ENCODE peak calls at places on chromosomes 11 and 22, in nine cellular contexts. One of them, this sample, is unnamed. For H3K27me3, the result is how much of the 10 kb centered on the place peaks cover.

GRCh38 chr22:19148417-19149046 is 1.6 kb downstream of the GSC2 start:
- DNase-seq in Peyer's patch: no peak
- DNase-seq in CD4-positive, CD25-positive, alpha-beta regulatory T cell: no peak
- DNase-seq in fibroblast of lung: no peak
- DNase-seq in AG04450: no peak
- DNase-seq in Caco-2: no peak
- DNase-seq in RWPE2: no peak
- DNase-seq in CD4-positive, alpha-beta memory T cell: no peak
- DNase-seq in SK-N-SH: no peak
- DNase-seq in this sample: no peak

GRCh38 chr11:48099916-48100446 is 116.6 kb upstream of the OR4B1 start:
- DNase-seq in Peyer's patch: no peak
- DNase-seq in CD4-positive, CD25-positive, alpha-beta regulatory T cell: no peak
- DNase-seq in fibroblast of lung: no peak
- DNase-seq in AG04450: no peak
- DNase-seq in Caco-2: no peak
- DNase-seq in RWPE2: no peak
- DNase-seq in CD4-positive, alpha-beta memory T cell: no peak
- DNase-seq in SK-N-SH: no peak
- DNase-seq in this sample: no peak

GRCh38 chr11:16191212-16191851 is 165.0 kb downstream of the SOX6 start:
- DNase-seq in Peyer's patch: no peak
- DNase-seq in CD4-positive, CD25-positive, alpha-beta regulatory T cell: no peak
- DNase-seq in fibroblast of lung: no peak
- DNase-seq in AG04450: no peak
- DNase-seq in Caco-2: no peak
- DNase-seq in RWPE2: no peak
- DNase-seq in CD4-positive, alpha-beta memory T cell: no peak
- DNase-seq in SK-N-SH: no peak
- DNase-seq in this sample: no peak

GRCh38 chr11:11349870-11350325 is 3.2 kb downstream of the CSNK2A3 start:
- DNase-seq in Peyer's patch: no peak
- DNase-seq in CD4-positive, CD25-positive, alpha-beta regulatory T cell: no peak
- DNase-seq in fibroblast of lung: peak
- DNase-seq in AG04450: peak
- DNase-seq in Caco-2: no peak
- DNase-seq in RWPE2: no peak
- DNase-seq in CD4-positive, alpha-beta memory T cell: no peak
- DNase-seq in SK-N-SH: no peak
- DNase-seq in this sample: no peak

GRCh38 chr11:39786682-39787081 is 1672.8 kb downstream of the LRRC4C start:
- DNase-seq in Peyer's patch: no peak
- DNase-seq in CD4-positive, CD25-positive, alpha-beta regulatory T cell: no peak
- DNase-seq in fibroblast of lung: no peak
- DNase-seq in AG04450: no peak
- DNase-seq in Caco-2: no peak
- DNase-seq in RWPE2: no peak
- DNase-seq in CD4-positive, alpha-beta memory T cell: no peak
- DNase-seq in SK-N-SH: no peak
- DNase-seq in this sample: no peak

GRCh38 chr11:35272391-35272821 is 133.4 kb downstream of the CD44 start:
- DNase-seq in Peyer's patch: peak
- DNase-seq in CD4-positive, CD25-positive, alpha-beta regulatory T cell: no peak
- DNase-seq in fibroblast of lung: no peak
- DNase-seq in AG04450: no peak
- DNase-seq in Caco-2: no peak
- DNase-seq in RWPE2: no peak
- DNase-seq in CD4-positive, alpha-beta memory T cell: peak
- DNase-seq in SK-N-SH: no peak
- DNase-seq in this sample: peak

GRCh38 chr11:128448487-128448886 is 138.9 kb downstream of the ETS1 start:
- DNase-seq in Peyer's patch: no peak
- DNase-seq in CD4-positive, CD25-positive, alpha-beta regulatory T cell: no peak
- DNase-seq in fibroblast of lung: peak
- DNase-seq in AG04450: no peak
- DNase-seq in Caco-2: peak
- DNase-seq in RWPE2: peak
- DNase-seq in CD4-positive, alpha-beta memory T cell: no peak
- DNase-seq in SK-N-SH: no peak
- DNase-seq in this sample: no peak

GRCh38 chr22:49092751-49093150 is 734.9 kb downstream of the BRD1 start:
- DNase-seq in Peyer's patch: no peak
- DNase-seq in CD4-positive, CD25-positive, alpha-beta regulatory T cell: no peak
- DNase-seq in fibroblast of lung: no peak
- DNase-seq in AG04450: no peak
- DNase-seq in Caco-2: no peak
- DNase-seq in RWPE2: no peak
- DNase-seq in CD4-positive, alpha-beta memory T cell: no peak
- DNase-seq in SK-N-SH: no peak
- DNase-seq in this sample: no peak

GRCh38 chr11:20156876-20157613 is 3.2 kb downstream of the DBX1 start:
- DNase-seq in Peyer's patch: peak
- DNase-seq in CD4-positive, CD25-positive, alpha-beta regulatory T cell: peak
- DNase-seq in fibroblast of lung: no peak
- DNase-seq in AG04450: no peak
- DNase-seq in Caco-2: no peak
- DNase-seq in RWPE2: no peak
- DNase-seq in CD4-positive, alpha-beta memory T cell: peak
- DNase-seq in SK-N-SH: no peak
- DNase-seq in this sample: peak

GRCh38 chr11:77029829-77030228 is 4.4 kb upstream of the B3GNT6 start:
- DNase-seq in Peyer's patch: no peak
- DNase-seq in CD4-positive, CD25-positive, alpha-beta regulatory T cell: no peak
- DNase-seq in fibroblast of lung: no peak
- DNase-seq in AG04450: no peak
- DNase-seq in Caco-2: no peak
- DNase-seq in RWPE2: no peak
- DNase-seq in CD4-positive, alpha-beta memory T cell: no peak
- DNase-seq in SK-N-SH: no peak
- DNase-seq in this sample: no peak

GRCh38 chr11:114271316-114271715 is 24.9 kb upstream of the NNMT start:
- DNase-seq in Peyer's patch: no peak
- DNase-seq in CD4-positive, CD25-positive, alpha-beta regulatory T cell: no peak
- DNase-seq in fibroblast of lung: no peak
- DNase-seq in AG04450: no peak
- DNase-seq in Caco-2: no peak
- DNase-seq in RWPE2: no peak
- DNase-seq in CD4-positive, alpha-beta memory T cell: no peak
- DNase-seq in SK-N-SH: no peak
- DNase-seq in this sample: no peak

GRCh38 chr22:24107668-24108067 is 73.6 kb upstream of the SUSD2 start:
- DNase-seq in Peyer's patch: peak
- DNase-seq in CD4-positive, CD25-positive, alpha-beta regulatory T cell: no peak
- DNase-seq in fibroblast of lung: peak
- DNase-seq in AG04450: peak
- DNase-seq in Caco-2: no peak
- DNase-seq in RWPE2: no peak
- DNase-seq in CD4-positive, alpha-beta memory T cell: no peak
- DNase-seq in SK-N-SH: no peak
- DNase-seq in this sample: no peak

GRCh38 chr22:43208703-43209522 is 22.0 kb upstream of the TTLL12 start:
- DNase-seq in Peyer's patch: no peak
- DNase-seq in CD4-positive, CD25-positive, alpha-beta regulatory T cell: no peak
- DNase-seq in fibroblast of lung: no peak
- DNase-seq in AG04450: no peak
- DNase-seq in Caco-2: no peak
- DNase-seq in RWPE2: no peak
- DNase-seq in CD4-positive, alpha-beta memory T cell: no peak
- DNase-seq in SK-N-SH: no peak
- DNase-seq in this sample: no peak

GRCh38 chr22:30969532-30970355 is 679 bp downstream of the TUG1 start:
- DNase-seq in Peyer's patch: peak
- DNase-seq in CD4-positive, CD25-positive, alpha-beta regulatory T cell: peak
- DNase-seq in fibroblast of lung: peak
- DNase-seq in AG04450: no peak
- DNase-seq in Caco-2: peak
- DNase-seq in RWPE2: no peak
- DNase-seq in CD4-positive, alpha-beta memory T cell: peak
- DNase-seq in SK-N-SH: no peak
- DNase-seq in this sample: no peak

GRCh38 chr11:11978792-11979486 is 29.5 kb downstream of the DKK3 start:
- DNase-seq in Peyer's patch: no peak
- DNase-seq in CD4-positive, CD25-positive, alpha-beta regulatory T cell: no peak
- DNase-seq in fibroblast of lung: peak
- DNase-seq in AG04450: no peak
- DNase-seq in Caco-2: no peak
- DNase-seq in RWPE2: no peak
- DNase-seq in CD4-positive, alpha-beta memory T cell: no peak
- DNase-seq in SK-N-SH: peak
- DNase-seq in this sample: no peak

GRCh38 chr22:39623603-39624500 is 53.3 kb downstream of the CACNA1I start:
- DNase-seq in Peyer's patch: no peak
- DNase-seq in CD4-positive, CD25-positive, alpha-beta regulatory T cell: no peak
- DNase-seq in fibroblast of lung: no peak
- DNase-seq in AG04450: no peak
- DNase-seq in Caco-2: no peak
- DNase-seq in RWPE2: no peak
- DNase-seq in CD4-positive, alpha-beta memory T cell: no peak
- DNase-seq in SK-N-SH: no peak
- DNase-seq in this sample: no peak

GRCh38 chr11:2742201-2742600 is 42.4 kb upstream of the KCNQ1OT1 start:
- DNase-seq in Peyer's patch: no peak
- DNase-seq in CD4-positive, CD25-positive, alpha-beta regulatory T cell: no peak
- DNase-seq in fibroblast of lung: no peak
- DNase-seq in AG04450: no peak
- DNase-seq in Caco-2: no peak
- DNase-seq in RWPE2: peak
- DNase-seq in CD4-positive, alpha-beta memory T cell: no peak
- DNase-seq in SK-N-SH: no peak
- DNase-seq in this sample: no peak

GRCh38 chr22:37234736-37235711 is 9.0 kb downstream of the RAC2 start:
- DNase-seq in Peyer's patch: peak
- DNase-seq in CD4-positive, CD25-positive, alpha-beta regulatory T cell: no peak
- DNase-seq in fibroblast of lung: no peak
- DNase-seq in AG04450: no peak
- DNase-seq in Caco-2: no peak
- DNase-seq in RWPE2: peak
- DNase-seq in CD4-positive, alpha-beta memory T cell: no peak
- DNase-seq in SK-N-SH: no peak
- DNase-seq in this sample: no peak
- H3K27me3 ChIP-seq in Peyer's patch: under half
- H3K27me3 ChIP-seq in CD4-positive, CD25-positive, alpha-beta regulatory T cell: under half
- H3K27me3 ChIP-seq in fibroblast of lung: under half
- H3K27me3 ChIP-seq in AG04450: under half
- H3K27me3 ChIP-seq in Caco-2: under half
- H3K27me3 ChIP-seq in RWPE2: under half
- H3K27me3 ChIP-seq in CD4-positive, alpha-beta memory T cell: under half
- H3K27me3 ChIP-seq in SK-N-SH: under half
- H3K27me3 ChIP-seq in this sample: under half

DNA sequence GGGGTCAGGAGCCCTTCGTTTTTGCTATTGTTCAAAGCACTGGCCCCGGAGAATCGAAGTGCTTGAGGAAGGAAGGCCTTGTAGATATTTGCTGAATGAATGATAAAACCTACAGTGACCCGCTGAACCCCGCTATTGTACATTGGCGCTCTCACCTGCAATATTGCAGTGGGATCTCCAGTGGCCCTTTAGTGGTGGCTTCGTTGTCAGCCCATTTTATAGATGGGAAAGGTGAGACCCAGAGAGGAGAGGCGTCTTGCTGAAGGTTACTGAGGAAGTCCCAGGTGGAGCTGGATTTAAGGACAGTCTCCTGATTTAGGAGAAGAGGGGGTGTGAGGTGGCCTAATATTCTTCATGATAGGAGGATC is 1.2 kb downstream of the CDC42EP2 start:
- DNase-seq in Peyer's patch: no peak
- DNase-seq in CD4-positive, CD25-positive, alpha-beta regulatory T cell: no peak
- DNase-seq in fibroblast of lung: no peak
- DNase-seq in AG04450: no peak
- DNase-seq in Caco-2: no peak
- DNase-seq in RWPE2: no peak
- DNase-seq in CD4-positive, alpha-beta memory T cell: no peak
- DNase-seq in SK-N-SH: no peak
- DNase-seq in this sample: no peak
- H3K4me3 ChIP-seq in Peyer's patch: peak
- H3K4me3 ChIP-seq in CD4-positive, CD25-positive, alpha-beta regulatory T cell: no peak
- H3K4me3 ChIP-seq in fibroblast of lung: peak
- H3K4me3 ChIP-seq in AG04450: peak
- H3K4me3 ChIP-seq in Caco-2: peak
- H3K4me3 ChIP-seq in RWPE2: peak
- H3K4me3 ChIP-seq in CD4-positive, alpha-beta memory T cell: no peak
- H3K4me3 ChIP-seq in SK-N-SH: peak
- H3K4me3 ChIP-seq in this sample: peak

DNA sequence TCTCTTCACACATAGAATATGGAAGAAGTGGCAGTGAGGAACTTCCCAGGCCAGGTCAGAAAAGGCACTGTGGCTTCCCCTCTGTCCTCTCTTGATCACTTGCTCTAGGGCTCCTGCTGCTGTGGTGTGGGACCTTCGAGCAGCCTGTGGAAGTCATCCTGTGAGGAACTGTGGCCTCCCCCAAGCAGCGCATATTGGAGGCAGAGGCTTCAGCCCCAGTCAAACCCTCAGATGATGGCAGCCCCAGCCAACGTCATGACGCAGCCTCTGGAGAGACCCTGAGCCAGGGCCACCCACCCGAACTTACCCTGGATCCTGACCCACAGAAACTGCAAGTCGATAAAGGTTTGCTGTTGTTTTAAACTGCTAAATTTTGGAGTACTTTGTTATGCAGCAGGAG is 444.9 kb downstream of the TBC1D22A start:
- DNase-seq in Peyer's patch: peak
- DNase-seq in CD4-positive, CD25-positive, alpha-beta regulatory T cell: no peak
- DNase-seq in fibroblast of lung: no peak
- DNase-seq in AG04450: no peak
- DNase-seq in Caco-2: no peak
- DNase-seq in RWPE2: no peak
- DNase-seq in CD4-positive, alpha-beta memory T cell: no peak
- DNase-seq in SK-N-SH: no peak
- DNase-seq in this sample: no peak
- H3K27me3 ChIP-seq in Peyer's patch: under half
- H3K27me3 ChIP-seq in CD4-positive, CD25-positive, alpha-beta regulatory T cell: under half
- H3K27me3 ChIP-seq in fibroblast of lung: under half
- H3K27me3 ChIP-seq in AG04450: under half
- H3K27me3 ChIP-seq in Caco-2: under half
- H3K27me3 ChIP-seq in RWPE2: under half
- H3K27me3 ChIP-seq in CD4-positive, alpha-beta memory T cell: under half
- H3K27me3 ChIP-seq in SK-N-SH: under half
- H3K27me3 ChIP-seq in this sample: under half

DNA sequence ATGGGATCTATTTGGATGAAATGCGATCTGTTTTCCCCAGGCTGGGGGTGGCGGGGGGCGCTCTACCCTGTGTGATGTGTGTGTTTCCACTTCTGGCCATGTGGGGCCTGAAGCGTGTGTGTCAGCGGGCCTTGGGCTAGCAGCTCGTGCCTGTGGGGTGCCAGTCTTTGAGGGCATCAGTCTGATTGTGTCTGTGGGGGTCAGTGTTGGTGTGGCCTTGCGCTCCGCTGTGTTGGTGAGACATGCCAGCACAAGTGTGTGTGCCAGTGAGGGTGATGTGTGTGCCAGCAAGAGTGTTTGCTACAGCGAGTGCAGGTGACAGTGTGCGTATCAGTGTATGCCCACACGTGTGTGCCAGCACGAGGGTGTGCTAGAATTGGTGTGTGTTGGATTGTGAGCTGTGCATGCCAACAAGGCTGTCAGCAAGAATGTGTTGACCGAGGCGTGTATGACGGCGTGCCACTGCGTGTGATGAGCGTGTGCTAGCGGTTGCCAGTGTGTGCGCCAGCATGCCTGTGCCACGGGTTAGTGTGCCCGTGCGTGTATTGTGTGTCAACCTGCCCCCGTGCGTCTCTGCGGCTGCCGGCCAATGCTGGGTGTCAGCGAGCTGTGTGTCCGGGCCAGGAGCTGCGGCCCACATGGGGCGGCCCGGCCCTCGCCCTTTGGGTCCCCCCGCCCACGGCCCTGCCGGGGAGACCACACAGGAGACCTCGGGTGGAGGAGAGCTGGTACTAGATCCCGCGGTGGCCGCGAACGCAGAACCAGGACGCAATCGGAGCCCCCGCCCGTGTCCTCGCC is 519 bp downstream of the ARRB1 start:
- DNase-seq in Peyer's patch: peak
- DNase-seq in CD4-positive, CD25-positive, alpha-beta regulatory T cell: peak
- DNase-seq in fibroblast of lung: peak
- DNase-seq in AG04450: no peak
- DNase-seq in Caco-2: peak
- DNase-seq in RWPE2: no peak
- DNase-seq in CD4-positive, alpha-beta memory T cell: peak
- DNase-seq in SK-N-SH: peak
- DNase-seq in this sample: peak
- H3K4me3 ChIP-seq in Peyer's patch: peak
- H3K4me3 ChIP-seq in CD4-positive, CD25-positive, alpha-beta regulatory T cell: peak
- H3K4me3 ChIP-seq in fibroblast of lung: peak
- H3K4me3 ChIP-seq in AG04450: peak
- H3K4me3 ChIP-seq in Caco-2: peak
- H3K4me3 ChIP-seq in RWPE2: peak
- H3K4me3 ChIP-seq in CD4-positive, alpha-beta memory T cell: peak
- H3K4me3 ChIP-seq in SK-N-SH: peak
- H3K4me3 ChIP-seq in this sample: peak